ENCODE peak calls at places on chromosome 1, in five cellular contexts. One of them, this sample, is unnamed.

GRCh38 chr1:36329817-36330216 is 6.4 kb upstream of the EVA1B start:
- DNase-seq in K562: no peak
- DNase-seq in Panc1: no peak
- DNase-seq in transverse colon: no peak
- DNase-seq in HepG2: no peak
- DNase-seq in this sample: no peak

GRCh38 chr1:36124404-36125128 is 456 bp downstream of the COL8A2 start:
- DNase-seq in HepG2: no peak
- DNase-seq in Panc1: no peak
- DNase-seq in K562: no peak
- DNase-seq in transverse colon: no peak
- DNase-seq in this sample: no peak

GRCh38 chr1:162676767-162677166 is 44.5 kb downstream of the DDR2 start:
- DNase-seq in HepG2: no peak
- DNase-seq in K562: no peak
- DNase-seq in transverse colon: no peak
- DNase-seq in Panc1: no peak
- DNase-seq in this sample: no peak

GRCh38 chr1:50959913-50960844 is at the start of gene FAF1:
- DNase-seq in transverse colon: peak
- DNase-seq in Panc1: peak
- DNase-seq in K562: peak
- DNase-seq in HepG2: peak
- DNase-seq in this sample: peak

GRCh38 chr1:226034482-226034881 is 28.0 kb upstream of the H3-3A start:
- DNase-seq in HepG2: peak
- DNase-seq in transverse colon: peak
- DNase-seq in K562: peak
- DNase-seq in Panc1: no peak
- DNase-seq in this sample: no peak

GRCh38 chr1:119659628-119660027 is 11.6 kb upstream of the ZNF697 start:
- DNase-seq in transverse colon: peak
- DNase-seq in K562: no peak
- DNase-seq in HepG2: no peak
- DNase-seq in Panc1: no peak
- DNase-seq in this sample: no peak

GRCh38 chr1:181541947-181542346 is 58.6 kb downstream of the CACNA1E start:
- DNase-seq in K562: peak
- DNase-seq in transverse colon: no peak
- DNase-seq in Panc1: no peak
- DNase-seq in HepG2: no peak
- DNase-seq in this sample: no peak

GRCh38 chr1:181390350-181391080 is 92.8 kb upstream of the CACNA1E start:
- DNase-seq in HepG2: no peak
- DNase-seq in K562: no peak
- DNase-seq in transverse colon: no peak
- DNase-seq in Panc1: no peak
- DNase-seq in this sample: no peak

GRCh38 chr1:227944931-227945890 is 2.5 kb downstream of the WNT9A start:
- DNase-seq in transverse colon: no peak
- DNase-seq in HepG2: no peak
- DNase-seq in Panc1: no peak
- DNase-seq in K562: no peak
- DNase-seq in this sample: peak

GRCh38 chr1:183816110-183816509 is 11.2 kb downstream of the RGL1 start:
- DNase-seq in Panc1: no peak
- DNase-seq in K562: no peak
- DNase-seq in transverse colon: no peak
- DNase-seq in HepG2: no peak
- DNase-seq in this sample: no peak

GRCh38 chr1:154760469-154760933 is 109.6 kb downstream of the KCNN3 start:
- DNase-seq in HepG2: peak
- DNase-seq in Panc1: no peak
- DNase-seq in transverse colon: peak
- DNase-seq in K562: peak
- DNase-seq in this sample: peak

GRCh38 chr1:102919659-102920058 is 188.7 kb downstream of the COL11A1 start:
- DNase-seq in transverse colon: no peak
- DNase-seq in K562: no peak
- DNase-seq in Panc1: no peak
- DNase-seq in HepG2: no peak
- DNase-seq in this sample: no peak

GRCh38 chr1:52454779-52455178 is 50.4 kb downstream of the PRPF38A start:
- DNase-seq in transverse colon: no peak
- DNase-seq in Panc1: no peak
- DNase-seq in K562: no peak
- DNase-seq in HepG2: no peak
- DNase-seq in this sample: no peak

GRCh38 chr1:46081206-46081605 is 51.2 kb downstream of the PIK3R3 start:
- DNase-seq in K562: no peak
- DNase-seq in Panc1: no peak
- DNase-seq in HepG2: no peak
- DNase-seq in transverse colon: no peak
- DNase-seq in this sample: no peak

GRCh38 chr1:204391629-204392028 is 20.0 kb downstream of the PPP1R15B start:
- DNase-seq in Panc1: no peak
- DNase-seq in HepG2: no peak
- DNase-seq in transverse colon: no peak
- DNase-seq in K562: no peak
- DNase-seq in this sample: no peak

GRCh38 chr1:115258302-115258866 is 79.7 kb downstream of the NGF start:
- DNase-seq in K562: peak
- DNase-seq in transverse colon: no peak
- DNase-seq in HepG2: no peak
- DNase-seq in Panc1: no peak
- DNase-seq in this sample: no peak

GRCh38 chr1:117615474-117615873 is 9.6 kb downstream of the TENT5C start:
- DNase-seq in HepG2: no peak
- DNase-seq in transverse colon: no peak
- DNase-seq in K562: no peak
- DNase-seq in Panc1: no peak
- DNase-seq in this sample: no peak

GRCh38 chr1:175708787-175709186 is 34.6 kb downstream of the TNR start:
- DNase-seq in transverse colon: no peak
- DNase-seq in Panc1: no peak
- DNase-seq in HepG2: no peak
- DNase-seq in K562: peak
- DNase-seq in this sample: no peak

GRCh38 chr1:60268451-60268850 is 194.9 kb upstream of the C1orf87 start:
- DNase-seq in HepG2: no peak
- DNase-seq in K562: no peak
- DNase-seq in transverse colon: no peak
- DNase-seq in Panc1: no peak
- DNase-seq in this sample: no peak

GRCh38 chr1:151693057-151693651 is 23.4 kb downstream of the CELF3 start:
- DNase-seq in HepG2: peak
- DNase-seq in K562: peak
- DNase-seq in transverse colon: no peak
- DNase-seq in Panc1: peak
- DNase-seq in this sample: no peak

GRCh38 chr1:55725378-55725777 is 510.2 kb upstream of the USP24 start:
- DNase-seq in Panc1: no peak
- DNase-seq in K562: no peak
- DNase-seq in transverse colon: no peak
- DNase-seq in HepG2: no peak
- DNase-seq in this sample: no peak
- TF ChIP-seq POLR2AphosphoS5 in Panc1: no peak
- TF ChIP-seq POLR2AphosphoS5 in K562: no peak
- TF ChIP-seq POLR2AphosphoS5 in transverse colon: no peak
- TF ChIP-seq POLR2AphosphoS5 in HepG2: no peak
- TF ChIP-seq POLR2AphosphoS5 in this sample: no peak

DNA sequence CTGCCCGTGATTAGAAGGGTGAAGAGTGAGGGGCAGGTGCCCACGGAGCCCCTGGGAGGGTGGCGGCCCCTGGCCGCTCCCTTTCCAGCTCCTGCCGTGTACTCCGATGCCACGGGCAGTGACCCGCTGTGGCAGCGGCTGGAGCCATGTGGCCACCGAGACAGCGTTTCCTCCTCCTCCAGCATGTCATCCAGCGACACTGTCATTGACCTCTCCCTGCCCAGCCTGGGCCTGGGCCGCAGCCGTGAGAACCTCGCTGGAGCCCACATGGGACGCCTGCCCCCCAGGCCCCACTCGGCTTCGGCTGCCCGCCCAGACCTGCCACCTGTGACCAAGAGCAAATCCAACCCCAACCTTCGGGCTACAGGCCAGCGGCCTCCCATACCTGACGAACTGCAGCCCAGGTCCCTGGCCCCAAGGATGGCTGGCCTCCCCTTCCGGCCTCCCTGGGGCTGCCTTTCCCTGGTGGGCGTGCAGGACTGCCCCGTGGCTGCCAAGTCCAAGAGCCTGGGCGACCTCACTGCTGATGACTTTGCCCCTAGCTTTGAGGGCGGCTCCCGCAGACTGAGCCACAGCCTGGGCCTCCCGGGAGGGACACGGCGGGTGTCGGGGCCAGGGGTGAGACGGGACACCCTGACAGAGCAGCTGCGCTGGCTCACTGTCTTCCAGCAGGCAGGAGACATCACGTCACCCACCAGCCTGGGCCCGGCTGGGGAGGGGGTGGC is 22.0 kb downstream of the PANK4 start:
- DNase-seq in K562: no peak
- DNase-seq in transverse colon: no peak
- DNase-seq in Panc1: no peak
- DNase-seq in HepG2: no peak
- DNase-seq in this sample: no peak
- TF ChIP-seq POLR2AphosphoS5 in K562: no peak
- TF ChIP-seq POLR2AphosphoS5 in transverse colon: no peak
- TF ChIP-seq POLR2AphosphoS5 in Panc1: no peak
- TF ChIP-seq POLR2AphosphoS5 in HepG2: no peak
- TF ChIP-seq POLR2AphosphoS5 in this sample: no peak

GRCh38 chr1:24725209-24725651 is 20.0 kb upstream of the CLIC4 start:
- DNase-seq in K562: no peak
- DNase-seq in transverse colon: no peak
- DNase-seq in Panc1: no peak
- DNase-seq in HepG2: peak
- DNase-seq in this sample: no peak
- TF ChIP-seq POLR2AphosphoS5 in K562: no peak
- TF ChIP-seq POLR2AphosphoS5 in transverse colon: no peak
- TF ChIP-seq POLR2AphosphoS5 in Panc1: no peak
- TF ChIP-seq POLR2AphosphoS5 in HepG2: no peak
- TF ChIP-seq POLR2AphosphoS5 in this sample: no peak

GRCh38 chr1:203349757-203350522 is 982 bp downstream of the FMOD start:
- DNase-seq in transverse colon: no peak
- DNase-seq in Panc1: no peak
- DNase-seq in K562: no peak
- DNase-seq in HepG2: no peak
- DNase-seq in this sample: no peak

GRCh38 chr1:203354246-203354645 is 3.3 kb upstream of the FMOD start:
- DNase-seq in HepG2: no peak
- DNase-seq in transverse colon: no peak
- DNase-seq in Panc1: no peak
- DNase-seq in K562: no peak
- DNase-seq in this sample: no peak

GRCh38 chr1:203349166-203349565 is 1.8 kb downstream of the FMOD start:
- DNase-seq in K562: no peak
- DNase-seq in transverse colon: no peak
- DNase-seq in Panc1: no peak
- DNase-seq in HepG2: no peak
- DNase-seq in this sample: no peak

GRCh38 chr1:203353486-203353885 is 2.6 kb upstream of the FMOD start:
- DNase-seq in HepG2: no peak
- DNase-seq in Panc1: no peak
- DNase-seq in K562: no peak
- DNase-seq in transverse colon: no peak
- DNase-seq in this sample: no peak

DNA sequence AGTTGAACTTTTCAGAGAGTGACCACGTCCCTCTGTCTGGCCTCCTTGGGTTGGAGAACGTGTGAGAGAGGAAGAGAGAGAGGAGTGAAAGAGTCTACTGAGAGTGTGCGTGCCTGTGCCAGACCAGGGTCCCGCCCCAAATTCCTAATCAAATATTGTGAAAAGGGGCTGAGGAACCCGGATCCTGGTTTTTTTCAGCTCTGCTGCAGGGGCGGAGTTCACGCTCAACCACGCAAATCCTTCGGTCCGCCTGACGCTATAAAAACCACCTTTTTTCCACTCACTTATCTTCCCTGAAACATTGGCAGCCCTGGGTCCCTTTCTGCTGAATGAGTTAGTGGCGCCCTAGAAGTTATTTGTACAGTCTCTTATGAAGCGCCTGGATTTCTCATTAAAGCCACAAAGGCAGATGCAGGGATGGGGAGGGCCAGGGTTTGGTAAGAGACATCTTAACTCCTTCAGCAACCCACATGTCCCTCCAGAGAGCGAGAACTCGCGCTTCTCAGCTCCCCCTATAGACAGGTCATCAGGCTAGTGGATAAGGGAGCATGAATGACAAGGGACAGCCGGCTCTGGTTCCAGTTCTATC is at the start of gene FMOD:
- DNase-seq in transverse colon: peak
- DNase-seq in HepG2: no peak
- DNase-seq in K562: peak
- DNase-seq in Panc1: no peak
- DNase-seq in this sample: no peak
- TF ChIP-seq POLR2AphosphoS5 in transverse colon: no peak
- TF ChIP-seq POLR2AphosphoS5 in HepG2: no peak
- TF ChIP-seq POLR2AphosphoS5 in K562: no peak
- TF ChIP-seq POLR2AphosphoS5 in Panc1: no peak
- TF ChIP-seq POLR2AphosphoS5 in this sample: no peak

DNA sequence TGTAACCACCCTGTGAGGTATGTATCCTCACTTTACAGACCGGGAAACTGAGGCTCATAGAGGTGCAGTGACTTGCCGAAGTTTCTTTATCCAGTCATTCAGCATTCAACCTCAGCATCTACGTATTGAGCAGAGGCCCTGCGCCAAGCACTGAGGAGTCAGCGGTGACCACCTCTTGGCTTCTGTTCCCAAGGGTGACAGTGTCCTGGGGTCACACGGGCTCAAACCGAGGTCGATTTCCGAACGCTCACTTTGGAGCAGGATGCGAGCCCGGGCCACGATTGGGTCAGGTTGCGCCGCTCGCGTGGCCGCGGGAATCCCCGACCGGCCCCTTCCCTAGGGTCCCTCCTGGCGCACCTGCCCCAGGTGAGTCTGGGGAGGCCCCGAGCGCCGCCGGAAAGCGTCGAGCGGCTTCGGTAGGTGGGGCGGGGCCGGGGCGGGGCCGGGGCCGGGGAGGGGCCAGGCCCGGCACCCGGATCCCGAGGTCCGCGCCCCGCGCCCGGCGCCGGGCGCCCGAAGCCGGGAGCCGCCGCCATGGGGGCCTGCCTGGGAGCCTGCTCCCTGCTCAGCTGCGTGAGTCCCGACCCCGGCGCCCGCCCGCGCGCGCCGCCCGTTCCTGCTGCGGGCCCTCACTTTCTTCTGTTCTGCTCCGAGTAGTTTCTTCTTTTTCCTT is at the start of gene SERINC2:
- DNase-seq in Panc1: no peak
- DNase-seq in transverse colon: peak
- DNase-seq in HepG2: no peak
- DNase-seq in K562: peak
- DNase-seq in this sample: peak
- TF ChIP-seq POLR2AphosphoS5 in Panc1: no peak
- TF ChIP-seq POLR2AphosphoS5 in transverse colon: no peak
- TF ChIP-seq POLR2AphosphoS5 in HepG2: no peak
- TF ChIP-seq POLR2AphosphoS5 in K562: no peak
- TF ChIP-seq POLR2AphosphoS5 in this sample: no peak